ENCODE peak calls at places on chromosomes 3 and 15, in five cellular contexts. B, D, J, I and Y are unnamed samples.

GRCh38 chr15:76139368-76140068 is 79.7 kb downstream of the TMEM266 start:
- DNase-seq in I (peak), D (peak), B (peak), J (peak), Y (peak)

GRCh38 chr3:58334013-58334321 is 1.3 kb downstream of the PXK start:
- DNase-seq in I (no peak), J (no peak), B (no peak), D (no peak), Y (no peak)

GRCh38 chr3:186828340-186828739 is 14.2 kb upstream of the ADIPOQ start:
- DNase-seq in I (no peak), D (no peak), J (no peak), B (no peak), Y (no peak)

GRCh38 chr15:38254065-38254883 is 1.6 kb downstream of the SPRED1 start:
- DNase-seq in I (peak), J (peak), B (peak), D (peak), Y (peak)

GRCh38 chr3:143601738-143602480 is 246.4 kb downstream of the SLC9A9 start:
- DNase-seq in I (no peak), J (no peak), D (peak), B (no peak), Y (no peak)

GRCh38 chr3:146160233-146160963 is 586 bp downstream of the PLOD2 start:
- DNase-seq in B (no peak), J (peak), I (no peak), D (peak), Y (peak)

GRCh38 chr3:32376098-32376497 is 15.6 kb upstream of the CMTM7 start:
- DNase-seq in I (no peak), B (no peak), D (no peak), J (no peak), Y (no peak)

GRCh38 chr15:41806291-41807181 is 21.4 kb upstream of the JMJD7 start:
- DNase-seq in D (peak), I (no peak), B (no peak), J (peak), Y (no peak)

GRCh38 chr3:131193671-131194291 is 167.1 kb downstream of the NEK11 start:
- DNase-seq in D (peak), B (no peak), I (no peak), J (no peak), Y (no peak)

GRCh38 chr3:62755285-62755684 is 119.9 kb downstream of the CADPS start:
- DNase-seq in B (no peak), D (peak), J (no peak), I (no peak), Y (peak)

GRCh38 chr3:12733566-12733965 is 25.5 kb downstream of the TMEM40 start:
- DNase-seq in D (no peak), I (no peak), J (no peak), B (no peak), Y (no peak)

GRCh38 chr15:74314897-74315438 is 52.5 kb downstream of the CYP11A1 start:
- DNase-seq in B (peak), I (no peak), D (no peak), J (no peak), Y (no peak)

GRCh38 chr3:8550619-8551018 is 49.0 kb downstream of the LMCD1 start:
- DNase-seq in B (no peak), I (no peak), J (no peak), D (no peak), Y (no peak)

GRCh38 chr15:48388017-48388936 is 57.0 kb downstream of the DUT start:
- DNase-seq in D (no peak), J (peak), I (no peak), B (no peak), Y (no peak)

GRCh38 chr15:63679588-63679987 is 82.4 kb downstream of the FBXL22 start:
- DNase-seq in D (no peak), I (no peak), J (no peak), B (no peak), Y (no peak)

GRCh38 chr3:94173667-94174434 is 111.0 kb downstream of the NSUN3 start:
- DNase-seq in B (no peak), I (no peak), J (no peak), D (no peak), Y (no peak)

GRCh38 chr3:179082416-179082815 is 10.8 kb upstream of the ZMAT3 start:
- DNase-seq in B (no peak), J (no peak), D (no peak), I (no peak), Y (no peak)

GRCh38 chr3:78900879-78901278 is 866.9 kb downstream of the ROBO1 start:
- DNase-seq in D (no peak), I (no peak), J (no peak), B (no peak), Y (no peak)

GRCh38 chr15:38868326-38869114 is 303.9 kb upstream of the RASGRP1 start:
- DNase-seq in B (no peak), I (no peak), D (peak), J (no peak), Y (no peak)

GRCh38 chr3:20066848-20067617 is 26.8 kb downstream of the KAT2B start:
- DNase-seq in B (no peak), D (no peak), J (no peak), I (no peak), Y (no peak)

GRCh38 chr3:15476378-15476777 is 45.1 kb downstream of the COLQ start:
- DNase-seq in B (no peak), I (no peak), J (no peak), D (no peak), Y (no peak)

GRCh38 chr3:15292765-15293522 is 39.4 kb downstream of the SH3BP5 start:
- DNase-seq in B (no peak), J (no peak), D (peak), I (no peak), Y (no peak)

GRCh38 chr3:118682916-118683315 is 351.7 kb downstream of the IGSF11 start:
- DNase-seq in J (no peak), D (no peak), B (no peak), I (no peak), Y (no peak)